ENCODE peak calls at places on chromosomes 13 and 19, in seven cellular contexts. H is ascending aorta; Q is CD8-positive, alpha-beta T cell; S is ovary; T is GM23338; P is heart right ventricle; V is right atrium auricular region. E is an unnamed sample. For H3K36me3, the result is how much of the 10 kb centered on the place peaks cover.

GRCh38 chr13:32261567-32261966 is 53.6 kb downstream of the ZAR1L start:
- DNase-seq in H (peak), Q (no peak), S (peak), T (no peak), P (peak), V (peak), E (peak)

GRCh38 chr19:33446156-33446917 is 72.8 kb downstream of the CEBPG start:
- DNase-seq in H (no peak), Q (no peak), S (no peak), T (no peak), P (no peak), V (no peak), E (no peak)

GRCh38 chr19:10478476-10478875 is 24.7 kb downstream of the KEAP1 start:
- DNase-seq in H (no peak), Q (no peak), S (no peak), T (no peak), P (no peak), V (no peak), E (no peak)

GRCh38 chr19:44608391-44608821 is 5.0 kb upstream of the IGSF23 start:
- DNase-seq in H (no peak), Q (no peak), S (no peak), T (no peak), P (no peak), V (no peak), E (no peak)

GRCh38 chr19:56105090-56105701 is 15.9 kb downstream of the ZNF787 start:
- DNase-seq in H (no peak), Q (peak), S (peak), T (peak), P (peak), V (peak), E (peak)

GRCh38 chr19:1157931-1158884 is 15.9 kb downstream of the SBNO2 start:
- DNase-seq in H (no peak), Q (no peak), S (no peak), T (no peak), P (no peak), V (no peak), E (no peak)

GRCh38 chr13:92510416-92510815 is 716.2 kb upstream of the GPC6 start:
- DNase-seq in H (no peak), Q (no peak), S (no peak), T (peak), P (no peak), V (no peak), E (no peak)

GRCh38 chr19:30711296-30711695 is 339.1 kb downstream of the ZNF536 start:
- DNase-seq in H (no peak), Q (no peak), S (no peak), T (peak), P (no peak), V (no peak), E (no peak)

GRCh38 chr19:54608205-54608604 is 14.8 kb downstream of the LILRA1 start:
- DNase-seq in H (no peak), Q (no peak), S (no peak), T (no peak), P (no peak), V (no peak), E (no peak)

GRCh38 chr13:49456156-49456555 is 12.1 kb downstream of the SETDB2 start:
- DNase-seq in H (no peak), Q (no peak), S (no peak), T (no peak), P (no peak), V (no peak), E (no peak)

GRCh38 chr19:48868196-48868886 is at the start of gene PLEKHA4:
- DNase-seq in H (no peak), Q (no peak), S (peak), T (no peak), P (peak), V (peak), E (peak)

GRCh38 chr13:46721054-46721453 is 75.9 kb downstream of the ESD start:
- DNase-seq in H (no peak), Q (peak), S (peak), T (peak), P (peak), V (no peak), E (peak)

GRCh38 chr19:10086904-10087256 is 763 bp downstream of the SHFL start:
- DNase-seq in H (no peak), Q (no peak), S (peak), T (no peak), P (no peak), V (no peak), E (peak)

GRCh38 chr19:485583-486236 is 10.6 kb upstream of the MADCAM1 start:
- DNase-seq in H (no peak), Q (no peak), S (no peak), T (no peak), P (no peak), V (peak), E (no peak)

GRCh38 chr19:50377051-50377441 is 789 bp downstream of the NR1H2 start:
- DNase-seq in H (no peak), Q (peak), S (peak), T (peak), P (no peak), V (no peak), E (peak)

GRCh38 chr13:66618702-66619101 is 611.4 kb downstream of the PCDH9 start:
- DNase-seq in H (no peak), Q (no peak), S (no peak), T (peak), P (no peak), V (no peak), E (no peak)

GRCh38 chr13:75818181-75819110 is 182.3 kb downstream of the LMO7 start:
- DNase-seq in H (no peak), Q (no peak), S (no peak), T (no peak), P (no peak), V (no peak), E (no peak)

GRCh38 chr13:96020155-96020575 is 33.0 kb downstream of the UGGT2 start:
- DNase-seq in H (no peak), Q (no peak), S (no peak), T (peak), P (peak), V (no peak), E (no peak)

GRCh38 chr13:30319130-30319529 is 11.8 kb upstream of the KATNAL1 start:
- DNase-seq in H (no peak), Q (no peak), S (no peak), T (no peak), P (no peak), V (no peak), E (no peak)

GRCh38 chr13:49206641-49207040 is 13.5 kb upstream of the MLNR start:
- DNase-seq in H (no peak), Q (no peak), S (no peak), T (no peak), P (no peak), V (no peak), E (no peak)

GRCh38 chr13:26693749-26694463 is 66.7 kb downstream of the GPR12 start:
- DNase-seq in H (no peak), Q (no peak), S (no peak), T (peak), P (no peak), V (no peak), E (no peak)

GRCh38 chr19:10353793-10354391 is 14.5 kb upstream of the ICAM3 start:
- DNase-seq in H (no peak), Q (no peak), S (peak), T (peak), P (peak), V (peak), E (peak)

GRCh38 chr13:35136585-35136984 is 194.5 kb downstream of the NBEA start:
- DNase-seq in H (no peak), Q (no peak), S (no peak), T (no peak), P (no peak), V (no peak), E (no peak)

GRCh38 chr19:36213793-36214387 is 575 bp downstream of the ZNF565 start:
- DNase-seq in H (peak), Q (no peak), S (no peak), T (no peak), P (peak), V (no peak), E (no peak)

GRCh38 chr19:41479757-41480191 is 36.8 kb downstream of the ERICH4 start:
- DNase-seq in H (no peak), Q (no peak), S (peak), T (no peak), P (peak), V (peak), E (peak)

GRCh38 chr13:45781553-45782326 is 69.8 kb downstream of the SIAH3 start:
- DNase-seq in H (no peak), Q (no peak), S (peak), T (no peak), P (peak), V (no peak), E (peak)

GRCh38 chr13:37383856-37384255 is 214.7 kb downstream of the POSTN start:
- DNase-seq in H (no peak), Q (no peak), S (no peak), T (no peak), P (no peak), V (no peak), E (no peak)

GRCh38 chr19:18233224-18233825 is 7.1 kb upstream of the PDE4C start:
- DNase-seq in H (no peak), Q (no peak), S (no peak), T (peak), P (no peak), V (no peak), E (no peak)

DNA sequence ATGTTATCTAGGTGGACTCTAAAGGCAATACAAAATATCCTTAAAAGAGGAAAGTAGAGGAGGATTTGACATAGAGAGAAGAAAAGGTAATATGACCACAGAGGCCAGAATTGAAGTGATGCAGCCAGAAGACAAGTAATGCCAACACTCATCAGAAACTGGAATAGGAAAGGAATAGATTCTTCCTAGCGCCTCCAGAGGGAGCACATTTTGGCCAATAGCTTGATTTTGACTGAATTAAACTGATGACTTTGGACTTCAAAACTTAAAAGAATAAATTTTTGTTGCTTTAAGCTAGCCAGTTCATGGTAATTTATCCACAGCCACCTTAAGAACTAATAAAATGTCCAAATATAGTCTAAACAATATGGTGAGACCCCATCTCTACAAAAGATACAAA is 1921.9 kb downstream of the OLFM4 start:
- DNase-seq in H (no peak), Q (no peak), S (no peak), T (peak), P (no peak), V (no peak), E (no peak)
- TF ChIP-seq CTCF in H (no peak), Q (no peak), S (no peak), T (peak), P (no peak), V (no peak), E (no peak)

DNA sequence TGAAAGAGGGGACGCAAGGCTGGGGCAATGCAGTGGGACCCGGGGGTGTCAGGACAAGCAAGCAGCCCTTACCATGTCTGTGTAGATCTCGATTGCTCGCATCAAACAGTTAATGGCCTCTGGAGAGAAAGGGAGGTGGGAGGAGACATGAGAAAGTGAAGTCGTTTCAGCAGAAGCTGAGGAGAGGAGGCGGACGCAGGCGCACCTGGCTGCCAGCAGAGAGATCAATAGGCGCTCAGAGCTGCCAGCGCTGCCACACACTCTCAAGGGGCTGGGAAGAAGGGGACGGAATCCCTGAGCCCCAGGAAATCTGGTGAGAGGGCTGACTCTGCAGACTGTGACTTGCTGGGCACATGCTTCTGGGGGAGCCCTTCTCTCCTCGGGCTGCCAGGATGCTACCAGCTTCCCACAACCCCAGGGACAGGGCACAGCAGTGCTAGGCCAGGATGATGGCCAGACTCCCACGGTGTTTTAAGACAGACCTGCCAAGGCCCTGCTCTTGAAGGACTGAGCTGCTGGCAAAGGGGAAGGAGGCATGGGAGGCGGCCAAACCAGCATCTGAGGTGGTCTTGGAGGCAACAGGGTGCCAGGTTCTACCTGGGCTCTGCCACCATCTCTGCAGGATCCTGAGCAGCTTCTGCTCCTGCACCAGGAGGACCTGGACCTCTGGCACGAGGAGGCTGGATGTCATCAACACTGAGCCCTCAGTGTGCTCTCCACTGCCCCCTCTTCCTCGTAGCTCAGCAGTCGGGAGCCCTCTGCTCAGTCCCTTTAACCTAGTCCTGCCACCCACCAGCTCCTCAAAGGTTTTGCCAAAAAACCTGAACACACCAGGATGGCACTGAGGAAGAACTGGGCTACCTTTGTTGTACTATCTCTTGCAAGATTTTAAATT is 11.7 kb upstream of the KPTN start:
- DNase-seq in H (no peak), Q (no peak), S (no peak), T (no peak), P (no peak), V (no peak), E (no peak)
- H3K36me3 ChIP-seq in H (half or more), Q (under half), S (under half), T (under half), P (half or more), V (half or more), E (under half)

GRCh38 chr19:2270572-2271515 is 11.1 kb downstream of the PEAK3 start:
- DNase-seq in H (peak), Q (peak), S (peak), T (peak), P (peak), V (peak), E (peak)

GRCh38 chr19:2268480-2268830 is 12.2 kb upstream of the JSRP1 start:
- DNase-seq in H (no peak), Q (no peak), S (no peak), T (no peak), P (no peak), V (no peak), E (no peak)

GRCh38 chr19:2268861-2269243 is 12.6 kb upstream of the JSRP1 start:
- DNase-seq in H (no peak), Q (no peak), S (no peak), T (no peak), P (no peak), V (no peak), E (no peak)

GRCh38 chr19:2270157-2270571 is 11.8 kb downstream of the PEAK3 start:
- DNase-seq in H (no peak), Q (no peak), S (peak), T (no peak), P (peak), V (no peak), E (peak)

DNA sequence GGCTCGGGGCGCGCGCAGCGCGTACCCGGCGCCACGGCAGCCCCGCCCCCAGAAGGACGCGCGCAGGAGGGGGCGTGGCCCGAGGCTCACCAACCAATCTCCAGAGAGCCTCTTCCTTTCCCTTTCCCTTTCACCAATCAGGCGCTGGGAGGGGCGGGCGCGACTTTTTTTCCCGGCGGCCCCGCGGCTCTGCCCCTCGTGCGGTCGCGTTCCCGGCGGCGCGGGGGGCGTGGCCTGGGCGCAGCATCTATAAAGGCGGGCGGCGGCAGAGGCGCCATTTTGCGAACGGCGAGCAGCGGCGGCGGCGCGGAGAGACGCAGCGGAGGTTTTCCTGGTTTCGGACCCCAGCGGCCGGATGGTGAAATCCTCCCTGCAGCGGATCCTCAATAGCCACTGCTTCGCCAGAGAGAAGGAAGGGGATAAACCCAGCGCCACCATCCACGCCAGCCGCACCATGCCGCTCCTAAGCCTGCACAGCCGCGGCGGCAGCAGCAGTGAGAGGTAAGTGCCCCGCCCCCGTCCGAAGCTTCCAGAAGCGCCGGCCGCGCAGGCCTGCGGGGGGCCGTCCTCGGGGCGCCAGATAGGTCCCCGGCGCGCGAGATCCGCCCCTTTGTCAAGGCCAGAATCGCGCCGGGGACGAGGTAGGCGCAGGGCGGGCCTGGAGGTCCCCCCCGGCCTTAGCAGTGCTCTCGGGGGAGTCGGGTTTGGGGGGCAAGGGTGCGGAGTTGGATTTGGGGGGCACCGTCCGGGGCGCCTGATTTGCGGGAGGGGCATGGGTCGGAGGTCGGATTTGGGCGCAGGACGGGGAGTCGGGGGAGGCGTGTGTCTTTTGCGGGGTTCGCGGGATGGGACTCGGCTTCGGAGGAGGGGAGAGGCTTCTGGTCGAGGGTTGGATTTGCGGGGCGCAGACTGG is 12.5 kb downstream of the PEAK3 start:
- DNase-seq in H (peak), Q (peak), S (peak), T (peak), P (peak), V (peak), E (peak)
- TF ChIP-seq CTCF in H (no peak), Q (no peak), S (peak), T (no peak), P (no peak), V (no peak), E (no peak)

GRCh38 chr13:98004107-98004506 is 50.6 kb downstream of the IPO5 start:
- DNase-seq in H (no peak), Q (no peak), S (no peak), T (no peak), P (no peak), V (no peak), E (no peak)
- H3K36me3 ChIP-seq in H (half or more), Q (half or more), S (under half), T (half or more), P (half or more), V (half or more), E (under half)

DNA sequence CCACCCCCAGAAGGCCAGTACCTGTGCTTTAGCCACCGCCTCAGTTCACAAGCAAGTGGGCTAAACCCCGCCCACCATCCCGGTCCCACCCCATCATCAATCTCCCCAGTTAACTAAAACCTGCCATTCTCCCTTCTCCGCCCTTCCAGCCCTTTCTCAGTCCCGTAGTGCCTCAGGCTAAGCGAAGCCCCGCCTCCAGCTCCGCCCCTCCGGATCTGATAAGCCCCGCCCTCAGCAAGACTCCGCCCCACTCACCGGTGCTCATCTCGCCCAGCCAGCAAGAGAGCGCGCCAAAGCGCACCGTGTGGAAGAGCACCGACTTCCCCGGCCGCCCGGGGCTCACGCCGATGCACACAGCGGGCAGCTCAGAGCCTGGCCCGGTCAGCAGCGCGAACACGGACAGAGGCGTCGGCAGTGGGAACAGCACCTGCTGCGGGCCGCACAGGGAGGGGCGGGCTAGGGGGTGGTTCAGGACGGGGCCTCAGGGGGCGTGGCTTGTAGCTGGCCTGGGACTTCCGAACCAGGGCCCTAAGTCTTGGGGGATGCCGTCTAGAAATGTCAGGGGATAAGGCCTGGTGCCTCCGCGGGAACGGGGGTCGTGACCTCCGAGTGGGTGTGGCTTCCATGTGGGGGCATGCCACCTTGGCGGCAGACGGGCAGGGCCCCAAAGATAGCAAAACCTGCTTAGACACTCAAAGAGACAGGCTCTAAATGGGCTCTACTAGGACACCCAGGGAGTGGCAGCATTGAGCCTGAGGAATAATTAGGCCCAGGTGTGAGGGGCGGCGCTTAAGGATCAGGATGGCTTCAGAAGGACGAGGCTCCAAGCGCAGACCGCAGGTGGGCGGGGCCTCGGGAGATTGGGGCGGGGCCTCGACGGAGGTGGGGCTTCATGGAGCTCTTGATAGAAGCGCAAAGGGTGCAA is 21.4 kb downstream of the MAP4K1 start:
- DNase-seq in H (no peak), Q (no peak), S (peak), T (peak), P (no peak), V (no peak), E (no peak)
- TF ChIP-seq CTCF in H (no peak), Q (no peak), S (no peak), T (peak), P (no peak), V (no peak), E (no peak)

GRCh38 chr19:5669212-5669611 is 11.1 kb downstream of the MICOS13 start:
- DNase-seq in H (no peak), Q (no peak), S (no peak), T (no peak), P (no peak), V (no peak), E (no peak)

GRCh38 chr19:5667751-5668271 is 12.5 kb downstream of the MICOS13 start:
- DNase-seq in H (no peak), Q (no peak), S (no peak), T (peak), P (no peak), V (no peak), E (no peak)

GRCh38 chr19:5665781-5666513 is 14.4 kb downstream of the MICOS13 start:
- DNase-seq in H (no peak), Q (no peak), S (no peak), T (peak), P (no peak), V (no peak), E (no peak)

GRCh38 chr19:5664515-5664914 is 15.8 kb downstream of the MICOS13 start:
- DNase-seq in H (no peak), Q (no peak), S (no peak), T (no peak), P (no peak), V (no peak), E (no peak)

GRCh38 chr19:5666921-5667610 is 13.2 kb downstream of the MICOS13 start:
- DNase-seq in H (no peak), Q (no peak), S (no peak), T (no peak), P (no peak), V (no peak), E (no peak)
- H3K36me3 ChIP-seq in H (half or more), Q (half or more), S (under half), T (under half), P (half or more), V (half or more), E (under half)

GRCh38 chr19:45638930-45639729 is at the start of gene EML2:
- DNase-seq in H (no peak), Q (no peak), S (no peak), T (peak), P (no peak), V (no peak), E (no peak)
- TF ChIP-seq CTCF in H (no peak), Q (no peak), S (no peak), T (peak), P (peak), V (peak), E (no peak)

E was measured in uterus.